ENCODE peak calls at places on chromosomes 7 and 10, in seven cellular contexts. H is HCT116, O is stomach, B is heart left ventricle, X is Peyer's patch, J is NB4, Z is tibial nerve. S is an unnamed sample.

GRCh38 chr10:127157506-127158205 is 38.7 kb downstream of the INSYN2A start:
- DNase-seq in B (no peak), X (no peak), Z (no peak), H (no peak), O (no peak), J (no peak), S (no peak)

GRCh38 chr10:28593811-28594210 is 60.9 kb downstream of the WAC start:
- DNase-seq in X (no peak), O (no peak), B (no peak), Z (no peak), H (no peak), J (no peak), S (no peak)

GRCh38 chr10:11448545-11449244 is 162.8 kb downstream of the USP6NL start:
- DNase-seq in O (no peak), H (no peak), B (no peak), Z (no peak), X (no peak), J (no peak), S (no peak)

GRCh38 chr10:77837248-77837924 is 89.2 kb downstream of the DLG5 start:
- DNase-seq in O (peak), J (peak), H (no peak), X (peak), B (no peak), Z (no peak), S (peak)

GRCh38 chr7:82945480-82945879 is 217.2 kb downstream of the PCLO start:
- DNase-seq in B (no peak), Z (no peak), X (no peak), J (no peak), O (no peak), H (no peak), S (no peak)

GRCh38 chr7:148044173-148044572 is 546.4 kb upstream of the C7orf33 start:
- DNase-seq in Z (no peak), B (no peak), O (no peak), J (no peak), H (no peak), X (no peak), S (no peak)

GRCh38 chr7:81014266-81014665 is 95.4 kb upstream of the SEMA3C start:
- DNase-seq in X (no peak), H (no peak), B (no peak), J (no peak), O (no peak), Z (no peak), S (no peak)

GRCh38 chr10:133274751-133275682 is 1.7 kb downstream of the ADAM8 start:
- DNase-seq in J (peak), H (no peak), Z (no peak), X (peak), O (peak), B (no peak), S (peak)

GRCh38 chr7:50069613-50070012 is 23.4 kb downstream of the ZPBP start:
- DNase-seq in Z (no peak), B (peak), O (no peak), X (peak), H (no peak), J (peak), S (no peak)

GRCh38 chr7:11077816-11078215 is 104.1 kb downstream of the PHF14 start:
- DNase-seq in H (no peak), Z (no peak), O (no peak), J (no peak), B (no peak), X (no peak), S (no peak)

GRCh38 chr7:149773446-149774236 is at the start of gene ZNF467:
- DNase-seq in Z (peak), O (peak), H (no peak), J (peak), B (peak), X (peak), S (no peak)

GRCh38 chr10:130179640-130180039 is 43.4 kb downstream of the GLRX3 start:
- DNase-seq in O (no peak), B (no peak), X (no peak), Z (no peak), J (peak), H (peak), S (no peak)

GRCh38 chr10:11017575-11018425 is at the start of gene CELF2:
- DNase-seq in J (no peak), Z (peak), H (no peak), O (peak), X (peak), B (peak), S (peak)

GRCh38 chr7:23396222-23396621 is 74.1 kb downstream of the IGF2BP3 start:
- DNase-seq in J (no peak), H (no peak), B (no peak), Z (no peak), O (no peak), X (no peak), S (no peak)

GRCh38 chr7:150943453-150943814 is 34.7 kb downstream of the KCNH2 start:
- DNase-seq in H (no peak), X (peak), B (peak), Z (no peak), J (no peak), O (no peak), S (no peak)

GRCh38 chr10:101046332-101047238 is 15.2 kb upstream of the KAZALD1 start:
- DNase-seq in O (no peak), B (no peak), X (no peak), H (no peak), Z (no peak), J (no peak), S (no peak)

GRCh38 chr10:70052462-70053211 is at the start of gene MACROH2A2:
- DNase-seq in X (peak), B (peak), H (peak), O (peak), Z (peak), J (no peak), S (no peak)

GRCh38 chr7:11625669-11626068 is 206.3 kb downstream of the THSD7A start:
- DNase-seq in H (no peak), X (no peak), B (peak), J (no peak), Z (no peak), O (no peak), S (no peak)

GRCh38 chr10:79139124-79139835 is 70.5 kb downstream of the ZMIZ1 start:
- DNase-seq in J (no peak), O (no peak), X (no peak), Z (peak), H (no peak), B (peak), S (no peak)

GRCh38 chr7:6165075-6165474 is 107.3 kb downstream of the CYTH3 start:
- DNase-seq in J (no peak), Z (no peak), B (no peak), O (no peak), X (no peak), H (no peak), S (no peak)

GRCh38 chr7:18844735-18845134 is 272.7 kb downstream of the TWIST1 start:
- DNase-seq in J (no peak), H (no peak), B (no peak), Z (no peak), O (no peak), X (no peak), S (no peak)

DNA sequence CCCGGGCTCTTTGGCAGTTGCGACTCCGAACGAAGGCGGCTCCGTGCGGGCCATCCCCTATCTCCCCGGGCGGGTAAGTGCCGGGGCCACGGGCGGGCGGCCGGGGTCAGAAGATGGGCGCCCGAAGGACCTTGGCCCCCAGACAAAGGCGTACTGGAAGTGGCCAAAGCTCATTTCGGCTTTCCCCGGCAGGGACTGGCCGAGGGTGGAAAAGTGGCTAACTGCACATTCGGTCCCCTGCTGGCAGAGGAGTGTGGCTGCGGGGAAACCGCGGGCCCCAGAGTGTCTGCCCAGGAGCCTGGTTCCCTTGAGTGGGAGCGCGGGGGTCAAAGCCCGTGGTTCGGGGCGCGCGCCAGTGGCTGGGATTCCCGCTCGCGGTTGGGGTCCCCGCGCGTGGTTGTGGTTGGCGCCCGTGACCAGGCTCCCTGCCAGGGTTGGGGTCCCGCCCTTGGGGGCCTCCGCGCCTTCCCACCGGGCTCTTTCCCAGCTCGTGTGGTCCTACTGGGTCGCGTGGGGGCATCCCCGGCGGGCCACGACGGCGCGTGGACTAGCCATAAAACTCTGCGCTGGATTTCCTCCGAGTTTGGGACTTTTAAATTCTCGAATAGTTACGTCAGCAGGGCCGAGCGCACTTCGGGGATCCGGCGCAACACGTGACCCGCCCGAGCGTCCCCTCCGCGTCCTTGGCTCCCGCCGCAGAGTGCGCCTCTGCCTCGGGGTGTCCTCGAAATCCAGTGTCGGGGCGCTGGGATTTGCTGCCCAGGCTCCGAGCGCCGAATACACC is 124.4 kb downstream of the TACC2 start:
- DNase-seq in X (peak), H (peak), J (peak), B (peak), Z (peak), O (peak), S (peak)
- TF ChIP-seq POLR2A in X (no peak), H (peak), J (no peak), B (no peak), Z (peak), O (no peak), S (no peak)

GRCh38 chr7:44971188-44971907 is 7.5 kb downstream of the MYO1G start:
- DNase-seq in O (no peak), B (no peak), H (no peak), X (peak), J (peak), Z (no peak), S (no peak)
- TF ChIP-seq POLR2A in O (no peak), B (no peak), H (no peak), X (no peak), J (no peak), Z (no peak), S (no peak)

DNA sequence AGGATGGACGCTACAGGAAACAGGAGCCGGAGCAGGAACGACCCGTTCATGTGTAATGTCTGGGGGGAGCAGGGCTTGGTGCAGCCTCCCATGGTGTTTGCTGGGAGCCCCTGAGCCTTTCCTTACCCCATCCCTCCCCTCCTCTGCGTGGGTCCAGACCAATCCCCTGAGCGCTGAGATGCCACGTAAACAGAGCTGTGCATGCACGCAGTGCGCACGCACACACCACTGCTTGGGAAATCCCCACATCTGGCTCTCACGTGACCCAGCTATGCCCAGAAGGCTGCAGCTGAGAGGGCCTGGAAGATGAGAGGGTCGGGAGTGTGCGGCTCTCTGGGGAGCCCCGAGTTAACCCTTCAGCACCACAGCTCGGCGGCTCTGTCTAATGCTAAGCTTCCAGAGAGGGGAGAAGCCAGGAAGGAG is 177.3 kb downstream of the SH3PXD2A start:
- DNase-seq in H (no peak), X (peak), O (peak), B (peak), J (peak), Z (peak), S (peak)
- TF ChIP-seq POLR2A in H (no peak), X (no peak), O (no peak), B (no peak), J (no peak), Z (no peak), S (peak)

GRCh38 chr10:3776796-3777571 is 8.0 kb downstream of the KLF6 start:
- DNase-seq in O (peak), X (peak), J (no peak), H (peak), B (peak), Z (no peak), S (no peak)
- TF ChIP-seq POLR2A in O (no peak), X (no peak), J (no peak), H (no peak), B (no peak), Z (no peak), S (peak)

DNA sequence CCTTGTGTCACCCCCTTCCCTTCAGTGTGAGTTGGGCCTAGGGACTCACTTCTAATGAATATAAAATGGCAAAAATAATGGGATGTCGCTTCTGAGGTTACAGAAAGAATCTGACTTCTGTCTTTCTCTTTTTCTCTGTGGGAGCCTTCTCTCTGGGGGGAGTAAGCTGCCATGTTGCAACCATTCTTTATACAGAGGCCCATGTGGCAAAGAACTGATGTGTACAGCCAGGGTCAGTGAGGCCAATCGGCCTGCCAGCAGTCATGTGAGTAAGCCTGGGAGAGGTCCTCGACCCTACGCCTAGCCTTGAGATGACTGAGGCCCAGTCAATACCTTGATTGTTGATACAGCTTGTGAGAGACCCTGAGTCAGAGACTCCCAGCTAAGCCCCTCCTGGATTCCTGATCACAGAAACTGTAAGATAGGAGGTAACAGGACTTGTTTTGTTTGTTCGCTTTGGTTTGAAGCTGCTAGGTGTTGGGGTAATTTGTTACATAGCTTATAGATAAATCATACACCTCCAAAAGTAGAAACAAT is 1.7 kb downstream of the TCAF1 start:
- DNase-seq in H (no peak), O (no peak), Z (no peak), B (no peak), J (peak), X (peak), S (no peak)
- TF ChIP-seq POLR2A in H (no peak), O (no peak), Z (no peak), B (no peak), J (no peak), X (no peak), S (no peak)

GRCh38 chr7:100893910-100894763 is 1.6 kb downstream of the ACHE start:
- DNase-seq in Z (no peak), O (no peak), X (no peak), H (no peak), J (no peak), B (no peak), S (no peak)
- TF ChIP-seq POLR2A in Z (no peak), O (no peak), X (no peak), H (no peak), J (no peak), B (no peak), S (no peak)

GRCh38 chr7:100627238-100627549 is 14.2 kb downstream of the TFR2 start:
- DNase-seq in J (no peak), B (no peak), O (no peak), Z (no peak), H (no peak), X (no peak), S (no peak)

GRCh38 chr7:100626055-100626454 is 13.7 kb downstream of the MOSPD3 start:
- DNase-seq in J (no peak), X (no peak), H (no peak), O (no peak), Z (no peak), B (no peak), S (no peak)

GRCh38 chr7:100629117-100629711 is 12.1 kb downstream of the TFR2 start:
- DNase-seq in Z (no peak), H (peak), X (no peak), O (peak), J (peak), B (no peak), S (no peak)

GRCh38 chr7:100623951-100624824 is 11.8 kb downstream of the MOSPD3 start:
- DNase-seq in B (no peak), H (no peak), X (no peak), J (no peak), Z (no peak), O (no peak), S (no peak)

DNA sequence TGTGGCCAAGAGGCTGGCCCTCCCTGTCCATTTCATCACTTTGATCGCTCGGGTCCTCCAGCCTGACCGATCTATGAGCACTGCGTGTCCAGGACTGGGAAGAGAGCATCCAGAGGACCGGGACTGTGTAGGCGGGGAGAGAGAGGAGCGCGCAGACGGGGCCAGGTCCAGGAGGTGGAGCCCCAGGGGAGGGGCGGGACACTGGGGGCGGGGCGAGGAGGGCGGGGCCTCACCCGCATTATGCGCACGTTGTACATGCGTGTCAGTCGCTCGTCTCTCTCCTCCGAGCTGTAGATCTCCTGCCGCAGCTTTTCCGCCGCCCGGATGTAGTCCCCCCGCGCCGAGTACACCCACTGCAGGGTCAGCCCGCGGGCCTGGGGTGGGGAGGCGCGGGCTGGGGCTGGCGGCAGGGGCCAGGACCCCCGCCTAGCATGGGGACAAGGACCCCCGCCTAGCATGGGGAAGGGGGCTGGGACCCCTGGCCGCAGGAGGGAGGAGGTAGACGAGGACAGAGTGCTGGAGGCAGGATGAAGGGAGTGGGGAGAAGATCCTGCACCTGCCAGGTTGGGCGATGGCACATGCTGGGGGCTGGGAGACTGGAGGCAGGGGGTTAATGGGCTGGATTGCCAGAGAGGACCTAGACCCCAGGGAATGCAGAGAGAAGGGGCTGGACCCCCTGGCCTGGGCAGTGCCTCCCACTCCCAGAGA is 14.3 kb downstream of the MOSPD3 start:
- DNase-seq in O (peak), H (peak), X (peak), Z (peak), B (peak), J (peak), S (peak)
- TF ChIP-seq POLR2A in O (no peak), H (no peak), X (no peak), Z (no peak), B (no peak), J (peak), S (no peak)

GRCh38 chr10:102676916-102677315 is 32.6 kb downstream of the TRIM8 start:
- DNase-seq in B (no peak), J (no peak), O (no peak), X (peak), Z (no peak), H (no peak), S (no peak)

GRCh38 chr10:102674566-102674965 is 30.3 kb downstream of the TRIM8 start:
- DNase-seq in X (no peak), J (no peak), Z (no peak), H (no peak), B (no peak), O (no peak), S (no peak)

GRCh38 chr10:102675151-102675886 is 31.0 kb downstream of the TRIM8 start:
- DNase-seq in X (peak), H (no peak), J (no peak), B (no peak), Z (no peak), O (no peak), S (no peak)

GRCh38 chr10:102677736-102678354 is 33.6 kb downstream of the TRIM8 start:
- DNase-seq in J (no peak), Z (no peak), X (peak), H (no peak), O (no peak), B (no peak), S (no peak)

DNA sequence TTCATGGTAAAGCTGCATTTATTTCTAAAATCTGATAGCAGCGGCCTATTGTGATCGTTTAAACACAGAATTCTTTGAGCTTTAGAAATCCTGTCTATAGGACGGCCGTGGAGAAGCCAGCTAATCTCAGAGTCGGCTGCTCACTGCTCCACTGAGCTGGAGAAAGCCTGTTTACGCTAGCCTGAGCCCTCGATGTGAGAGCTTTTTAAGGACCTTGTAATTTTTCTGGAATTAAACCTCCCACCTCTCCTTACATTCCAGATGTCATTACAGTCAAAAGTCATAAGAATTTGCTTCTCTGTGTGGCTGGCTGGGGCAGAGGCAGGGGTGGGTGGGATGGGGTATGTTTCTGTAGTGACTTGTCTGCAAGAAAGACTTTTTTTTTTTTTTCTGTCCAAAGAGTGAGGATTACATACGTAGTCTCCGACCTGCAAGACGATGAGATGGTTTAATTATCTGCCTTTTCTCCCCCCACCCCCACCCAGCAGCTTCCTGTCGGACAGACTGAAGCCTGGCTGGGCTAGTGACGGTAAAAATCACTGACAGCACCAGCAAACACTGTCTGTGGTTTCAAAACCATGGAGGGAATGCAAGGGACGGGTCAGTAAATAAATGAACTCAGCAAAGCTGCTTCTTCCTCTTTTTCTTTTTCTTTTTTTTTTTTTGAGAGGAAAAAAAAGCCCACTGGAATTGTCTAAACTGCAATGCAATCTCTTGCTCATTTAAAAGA is 31.8 kb downstream of the TRIM8 start:
- DNase-seq in Z (no peak), B (no peak), H (no peak), J (peak), O (no peak), X (peak), S (no peak)
- TF ChIP-seq POLR2A in Z (no peak), B (no peak), H (no peak), J (no peak), O (no peak), X (no peak), S (no peak)

GRCh38 chr7:102974366-102975236 is 61.8 kb downstream of the LRRC17 start:
- DNase-seq in H (no peak), B (no peak), Z (no peak), O (no peak), X (no peak), J (peak), S (no peak)

GRCh38 chr7:102976493-102976892 is 63.7 kb downstream of the LRRC17 start:
- DNase-seq in Z (no peak), B (no peak), H (no peak), J (no peak), X (no peak), O (no peak), S (no peak)

GRCh38 chr7:102978280-102978679 is 65.5 kb downstream of the LRRC17 start:
- DNase-seq in B (peak), X (peak), Z (no peak), O (peak), J (peak), H (peak), S (no peak)

GRCh38 chr7:102975854-102976253 is 63.1 kb downstream of the LRRC17 start:
- DNase-seq in H (no peak), J (no peak), O (no peak), Z (no peak), B (no peak), X (no peak), S (no peak)

GRCh38 chr7:102973096-102973802 is 60.4 kb downstream of the LRRC17 start:
- DNase-seq in B (no peak), H (no peak), X (no peak), Z (no peak), J (peak), O (no peak), S (no peak)
- TF ChIP-seq POLR2A in B (no peak), H (peak), X (no peak), Z (no peak), J (peak), O (no peak), S (no peak)

S was measured in GM12891.